ENCODE peak calls at places on chromosomes 2 and 18, in four cellular contexts. F is foreskin fibroblast, U is HCT116, J is DND-41. C is an unnamed sample.

GRCh38 chr2:128486640-128487375 is 168.1 kb upstream of the HS6ST1 start:
- DNase-seq in F (no peak), U (no peak), J (peak; percentile 3), C (no peak)

GRCh38 chr2:200469708-200470600 is 39.9 kb downstream of the KCTD18 start:
- DNase-seq in F (no peak), U (no peak), J (no peak), C (no peak)

GRCh38 chr2:128979182-128979581 is 660.5 kb upstream of the HS6ST1 start:
- DNase-seq in F (no peak), U (no peak), J (no peak), C (no peak)

GRCh38 chr18:36808681-36809080 is 20.1 kb downstream of the TPGS2 start:
- DNase-seq in F (peak; percentile 71), U (no peak), J (no peak), C (no peak)

GRCh38 chr2:29017716-29018275 is 36.7 kb downstream of the TOGARAM2 start:
- DNase-seq in F (no peak), U (no peak), J (no peak), C (no peak)

GRCh38 chr18:74546751-74547530 is 12.6 kb downstream of the CNDP1 start:
- DNase-seq in F (peak; percentile 45), U (no peak), J (no peak), C (no peak)

GRCh38 chr2:130796280-130796679 is 40.4 kb upstream of the ARHGEF4 start:
- DNase-seq in F (no peak), U (no peak), J (no peak), C (no peak)

GRCh38 chr2:227095346-227095745 is 68.7 kb downstream of the COL4A4 start:
- DNase-seq in F (no peak), U (no peak), J (no peak), C (no peak)

GRCh38 chr2:393711-394696 is 106.1 kb upstream of the ALKAL2 start:
- DNase-seq in F (peak; percentile 1), U (no peak), J (peak; percentile 93), C (no peak)

GRCh38 chr2:215654177-215654850 is 218.4 kb upstream of the FN1 start:
- DNase-seq in F (peak; percentile 70), U (no peak), J (no peak), C (no peak)

GRCh38 chr2:241742320-241742939 is 8.0 kb downstream of the D2HGDH start:
- DNase-seq in F (no peak), U (no peak), J (no peak), C (no peak)

GRCh38 chr2:241739651-241740050 is 5.2 kb downstream of the D2HGDH start:
- DNase-seq in F (peak; percentile 40), U (no peak), J (no peak), C (no peak)

GRCh38 chr2:241739177-241739576 is 4.7 kb downstream of the D2HGDH start:
- DNase-seq in F (no peak), U (no peak), J (no peak), C (no peak)

GRCh38 chr2:241743620-241744019 is 9.2 kb downstream of the D2HGDH start:
- DNase-seq in F (no peak), U (no peak), J (no peak), C (no peak)

DNA sequence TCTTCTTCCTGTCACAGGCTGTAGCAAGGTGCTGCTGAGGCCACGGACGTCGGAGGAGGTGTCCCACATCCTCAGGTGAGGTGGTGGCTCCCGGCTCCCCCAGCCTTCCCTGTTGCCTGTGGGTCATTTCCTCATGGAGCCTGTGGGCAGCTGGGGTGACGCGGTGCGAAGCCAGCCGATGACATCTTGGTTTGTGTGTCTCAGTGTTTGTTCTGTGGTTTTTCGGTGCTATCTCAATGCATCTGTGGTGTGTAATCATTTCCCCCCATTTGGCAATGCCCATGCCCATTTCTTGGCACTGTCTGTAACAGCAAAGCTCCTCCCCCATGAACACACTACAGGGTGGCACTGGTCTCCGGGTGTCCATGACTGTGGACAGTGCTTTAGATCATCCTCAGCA is 6.6 kb downstream of the D2HGDH start:
- DNase-seq in F (no peak), U (no peak), J (no peak), C (no peak)
- TF ChIP-seq CTCF in F (no peak), U (no peak), J (no peak), C (no peak)

DNA sequence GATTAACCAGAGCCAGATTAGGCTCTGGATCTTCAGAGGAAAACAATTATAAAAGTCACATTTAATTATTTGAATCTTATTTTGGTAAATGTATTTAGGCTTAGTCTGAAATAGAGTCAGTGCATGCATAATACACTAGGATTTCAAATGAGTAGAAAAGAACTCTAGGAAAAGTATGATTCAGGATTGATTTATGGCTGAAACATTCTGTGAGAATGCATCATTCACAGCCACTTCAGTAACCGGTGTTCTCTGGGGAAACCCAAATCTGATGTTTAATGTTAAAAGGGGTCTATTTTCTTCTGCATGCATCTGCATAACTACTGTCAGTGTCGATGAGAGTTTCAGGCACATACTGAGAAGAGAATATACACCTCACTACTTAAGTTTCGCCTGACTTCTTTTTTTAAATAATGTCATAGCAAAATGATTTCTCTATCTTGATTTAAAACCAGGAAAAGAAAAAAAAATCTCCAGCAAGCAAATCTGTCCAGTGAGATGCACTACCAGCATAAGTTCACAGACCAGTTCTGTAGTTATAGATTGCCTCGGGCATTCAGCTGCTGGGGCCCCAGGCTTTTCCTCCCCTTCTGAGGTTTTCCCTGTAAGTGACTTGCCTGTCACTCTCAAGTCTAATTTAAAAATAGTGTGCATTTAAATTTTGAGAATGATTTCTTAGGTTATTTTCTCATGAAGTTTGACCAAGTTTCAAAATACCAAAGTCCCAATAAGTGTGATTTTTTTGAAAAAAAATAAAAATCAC is 501.5 kb downstream of the NR4A2 start:
- DNase-seq in F (no peak), U (no peak), J (no peak), C (no peak)
- TF ChIP-seq CTCF in F (no peak), U (no peak), J (no peak), C (no peak)

GRCh38 chr2:7029291-7030059 is 112.3 kb downstream of the RNF144A start:
- DNase-seq in F (no peak), U (no peak), J (no peak), C (no peak)
- TF ChIP-seq CTCF in F (no peak), U (no peak), J (no peak), C (no peak)

GRCh38 chr2:146527166-146527565 is 1317.7 kb upstream of the ACVR2A start:
- DNase-seq in F (no peak), U (no peak), J (no peak), C (no peak)

DNA sequence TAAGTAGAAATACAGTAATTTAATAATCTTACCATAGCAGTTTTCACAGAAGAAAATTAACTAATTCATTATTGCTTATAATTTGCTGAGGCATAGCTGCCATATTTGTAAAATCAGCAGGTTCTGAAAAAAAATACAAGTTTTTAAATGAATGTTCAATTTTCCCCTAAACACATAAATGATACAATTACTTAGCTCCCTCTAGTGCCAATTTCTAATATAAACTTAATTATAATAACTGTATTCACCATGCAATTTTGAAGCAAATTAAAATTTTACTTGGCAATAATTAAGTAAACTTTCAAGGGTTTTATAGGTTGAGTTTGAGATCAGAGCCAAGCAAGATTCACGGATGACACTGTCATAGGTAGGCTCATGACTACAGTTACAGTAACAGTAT is 1321.6 kb upstream of the ACVR2A start:
- DNase-seq in F (no peak), U (no peak), J (no peak), C (no peak)
- TF ChIP-seq CTCF in F (no peak), U (peak; percentile 52), J (peak; percentile 18), C (no peak)

GRCh38 chr2:219509780-219510511 is 4.3 kb upstream of the ASIC4 start:
- DNase-seq in F (peak; percentile 50), U (no peak), J (peak; percentile 45), C (peak; percentile 70)

GRCh38 chr2:219510512-219511135 is 3.7 kb upstream of the ASIC4 start:
- DNase-seq in F (no peak), U (no peak), J (no peak), C (no peak)

GRCh38 chr2:219513787-219514186 is 495 bp upstream of the ASIC4 start:
- DNase-seq in F (no peak), U (no peak), J (no peak), C (no peak)

GRCh38 chr2:219512524-219513216 is 1.6 kb upstream of the ASIC4 start:
- DNase-seq in F (no peak), U (no peak), J (no peak), C (no peak)

DNA sequence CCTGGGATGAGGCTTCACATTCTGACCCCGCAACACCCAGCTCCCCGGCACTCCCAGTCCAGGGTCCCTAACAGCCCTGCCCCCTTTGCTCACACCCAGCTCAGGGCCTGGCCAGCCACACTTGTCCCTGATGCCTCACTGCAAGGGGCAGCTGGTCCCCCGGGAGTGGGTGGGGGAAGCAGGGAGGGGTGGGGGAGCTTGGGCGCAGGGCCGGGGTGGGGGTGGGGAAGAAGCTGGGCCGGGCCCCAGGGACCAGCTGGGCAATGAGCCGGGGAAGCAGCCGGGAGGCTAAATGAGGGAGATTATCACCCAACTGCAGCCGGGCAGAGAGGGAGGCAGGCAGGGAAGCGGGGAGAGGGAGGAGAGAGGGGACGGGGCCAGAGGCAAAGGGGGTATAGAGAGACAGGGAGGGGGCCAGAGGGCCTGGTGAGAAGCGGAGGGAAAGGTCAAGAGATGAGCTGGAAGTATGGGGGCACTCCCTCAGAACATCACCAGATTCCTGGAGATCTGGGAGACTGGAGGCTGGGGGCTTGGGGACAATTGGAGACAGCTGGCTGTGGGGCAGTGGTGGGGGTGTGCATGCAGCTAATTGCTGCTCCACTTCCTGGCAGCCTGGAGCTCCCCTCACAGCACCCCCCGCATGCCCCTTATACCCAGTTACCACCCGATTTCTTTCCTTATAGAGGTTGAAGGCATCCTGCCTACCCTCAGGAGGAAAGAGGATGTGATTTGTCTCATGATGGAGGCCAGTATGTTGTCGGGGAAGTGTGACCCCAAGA is 2.5 kb upstream of the ASIC4 start:
- DNase-seq in F (no peak), U (no peak), J (no peak), C (no peak)
- TF ChIP-seq CTCF in F (no peak), U (no peak), J (no peak), C (no peak)

GRCh38 chr2:74281576-74281975 is 61.6 kb downstream of the SLC4A5 start:
- DNase-seq in F (no peak), U (no peak), J (no peak), C (no peak)

GRCh38 chr2:74275228-74275627 is 68.0 kb downstream of the SLC4A5 start:
- DNase-seq in F (no peak), U (no peak), J (no peak), C (no peak)

GRCh38 chr2:74278694-74279093 is 64.5 kb downstream of the SLC4A5 start:
- DNase-seq in F (no peak), U (no peak), J (no peak), C (no peak)

GRCh38 chr2:74281141-74281540 is 62.1 kb downstream of the SLC4A5 start:
- DNase-seq in F (no peak), U (no peak), J (no peak), C (no peak)

GRCh38 chr2:74278176-74278575 is 65.0 kb downstream of the SLC4A5 start:
- DNase-seq in F (no peak), U (no peak), J (no peak), C (no peak)
- TF ChIP-seq CTCF in F (no peak), U (no peak), J (no peak), C (no peak)